ENCODE peak calls at places on chromosome 3, in nine cellular contexts. One of them, this sample, is unnamed.

GRCh38 chr3:108223928-108224327 is 1.7 kb upstream of the IFT57 start:
- DNase-seq in NT2/D1: no peak
- DNase-seq in ovary: no peak
- DNase-seq in mammary epithelial cell: no peak
- DNase-seq in neural progenitor cell: no peak
- DNase-seq in neuronal stem cell: no peak
- DNase-seq in ascending aorta: no peak
- DNase-seq in psoas muscle: no peak
- DNase-seq in sigmoid colon: no peak
- DNase-seq in this sample: no peak

GRCh38 chr3:193735850-193736249 is 142.8 kb downstream of the OPA1 start:
- DNase-seq in psoas muscle: no peak
- DNase-seq in ascending aorta: no peak
- DNase-seq in sigmoid colon: no peak
- DNase-seq in neural progenitor cell: no peak
- DNase-seq in NT2/D1: no peak
- DNase-seq in mammary epithelial cell: no peak
- DNase-seq in neuronal stem cell: no peak
- DNase-seq in ovary: no peak
- DNase-seq in this sample: no peak

GRCh38 chr3:55692295-55692957 is 205.3 kb upstream of the WNT5A start:
- DNase-seq in psoas muscle: no peak
- DNase-seq in mammary epithelial cell: peak; percentile 15
- DNase-seq in ovary: no peak
- DNase-seq in neural progenitor cell: no peak
- DNase-seq in sigmoid colon: no peak
- DNase-seq in NT2/D1: no peak
- DNase-seq in neuronal stem cell: no peak
- DNase-seq in ascending aorta: no peak
- DNase-seq in this sample: no peak

GRCh38 chr3:123085293-123085949 is 18.6 kb downstream of the PDIA5 start:
- DNase-seq in ascending aorta: no peak
- DNase-seq in neural progenitor cell: peak; percentile 28
- DNase-seq in sigmoid colon: no peak
- DNase-seq in psoas muscle: no peak
- DNase-seq in mammary epithelial cell: no peak
- DNase-seq in ovary: no peak
- DNase-seq in neuronal stem cell: no peak
- DNase-seq in NT2/D1: no peak
- DNase-seq in this sample: no peak

GRCh38 chr3:184241447-184242296 is 7.1 kb downstream of the ALG3 start:
- DNase-seq in mammary epithelial cell: no peak
- DNase-seq in NT2/D1: no peak
- DNase-seq in neuronal stem cell: no peak
- DNase-seq in sigmoid colon: no peak
- DNase-seq in neural progenitor cell: no peak
- DNase-seq in ascending aorta: no peak
- DNase-seq in ovary: peak; percentile 73
- DNase-seq in psoas muscle: no peak
- DNase-seq in this sample: no peak

GRCh38 chr3:12155264-12155663 is 3.4 kb downstream of the TIMP4 start:
- DNase-seq in NT2/D1: no peak
- DNase-seq in neuronal stem cell: no peak
- DNase-seq in psoas muscle: no peak
- DNase-seq in neural progenitor cell: no peak
- DNase-seq in ascending aorta: no peak
- DNase-seq in ovary: no peak
- DNase-seq in sigmoid colon: no peak
- DNase-seq in mammary epithelial cell: no peak
- DNase-seq in this sample: no peak

GRCh38 chr3:126151562-126152302 is 28.7 kb downstream of the ALDH1L1 start:
- DNase-seq in neural progenitor cell: no peak
- DNase-seq in ovary: no peak
- DNase-seq in psoas muscle: no peak
- DNase-seq in NT2/D1: no peak
- DNase-seq in sigmoid colon: peak; percentile 48
- DNase-seq in mammary epithelial cell: no peak
- DNase-seq in neuronal stem cell: no peak
- DNase-seq in ascending aorta: no peak
- DNase-seq in this sample: no peak

GRCh38 chr3:32856355-32856889 is 38.6 kb downstream of the TRIM71 start:
- DNase-seq in mammary epithelial cell: no peak
- DNase-seq in NT2/D1: no peak
- DNase-seq in ovary: no peak
- DNase-seq in neuronal stem cell: no peak
- DNase-seq in psoas muscle: no peak
- DNase-seq in ascending aorta: no peak
- DNase-seq in sigmoid colon: no peak
- DNase-seq in neural progenitor cell: no peak
- DNase-seq in this sample: no peak

GRCh38 chr3:146130881-146131371 is 30.1 kb downstream of the PLOD2 start:
- DNase-seq in sigmoid colon: no peak
- DNase-seq in psoas muscle: no peak
- DNase-seq in NT2/D1: no peak
- DNase-seq in neuronal stem cell: no peak
- DNase-seq in neural progenitor cell: no peak
- DNase-seq in mammary epithelial cell: no peak
- DNase-seq in ascending aorta: no peak
- DNase-seq in ovary: no peak
- DNase-seq in this sample: no peak

GRCh38 chr3:162134571-162134970 is 638.0 kb downstream of the OTOL1 start:
- DNase-seq in mammary epithelial cell: no peak
- DNase-seq in sigmoid colon: no peak
- DNase-seq in neuronal stem cell: no peak
- DNase-seq in ascending aorta: no peak
- DNase-seq in psoas muscle: no peak
- DNase-seq in neural progenitor cell: no peak
- DNase-seq in NT2/D1: no peak
- DNase-seq in ovary: no peak
- DNase-seq in this sample: no peak

GRCh38 chr3:18098960-18099587 is 326.1 kb downstream of the SATB1 start:
- DNase-seq in mammary epithelial cell: peak; percentile 95
- DNase-seq in ovary: no peak
- DNase-seq in NT2/D1: peak; percentile 75
- DNase-seq in ascending aorta: no peak
- DNase-seq in sigmoid colon: no peak
- DNase-seq in neural progenitor cell: no peak
- DNase-seq in neuronal stem cell: no peak
- DNase-seq in psoas muscle: no peak
- DNase-seq in this sample: peak; percentile 95

GRCh38 chr3:143951351-143951971 is 20.2 kb upstream of the DIPK2A start:
- DNase-seq in mammary epithelial cell: peak; percentile 28
- DNase-seq in neuronal stem cell: peak; percentile 18
- DNase-seq in ascending aorta: no peak
- DNase-seq in psoas muscle: no peak
- DNase-seq in NT2/D1: peak; percentile 27
- DNase-seq in neural progenitor cell: peak; percentile 67
- DNase-seq in sigmoid colon: no peak
- DNase-seq in ovary: peak; percentile 23
- DNase-seq in this sample: no peak

GRCh38 chr3:192514081-192514753 is 213.1 kb downstream of the FGF12 start:
- DNase-seq in ascending aorta: no peak
- DNase-seq in psoas muscle: no peak
- DNase-seq in NT2/D1: peak; percentile 52
- DNase-seq in ovary: no peak
- DNase-seq in neuronal stem cell: peak; percentile 67
- DNase-seq in sigmoid colon: no peak
- DNase-seq in mammary epithelial cell: peak; percentile 3
- DNase-seq in neural progenitor cell: peak; percentile 85
- DNase-seq in this sample: no peak

DNA sequence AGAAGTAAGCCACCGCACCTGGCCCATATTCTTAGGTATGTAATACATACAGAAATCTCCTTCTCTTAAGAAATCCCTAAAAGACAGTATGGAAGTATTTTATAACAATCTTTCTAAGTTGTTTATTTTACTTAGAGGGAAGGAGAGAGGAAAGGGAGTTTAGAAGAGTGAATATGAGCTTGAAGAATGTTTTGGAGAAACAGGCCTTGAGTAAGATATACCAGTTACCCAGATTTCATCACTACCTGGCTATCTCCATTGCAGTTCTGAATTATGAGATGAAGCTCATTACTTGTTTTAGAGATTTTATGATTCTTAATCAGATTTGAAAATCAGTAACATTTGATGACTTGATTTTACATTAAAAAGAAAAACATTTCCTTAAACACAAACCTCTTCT is 71.9 kb downstream of the DCUN1D1 start:
- DNase-seq in mammary epithelial cell: no peak
- DNase-seq in psoas muscle: no peak
- DNase-seq in NT2/D1: no peak
- DNase-seq in sigmoid colon: no peak
- DNase-seq in neural progenitor cell: no peak
- DNase-seq in neuronal stem cell: no peak
- DNase-seq in ovary: no peak
- DNase-seq in ascending aorta: no peak
- DNase-seq in this sample: no peak
- H3K36me3 ChIP-seq in mammary epithelial cell: peaks cover 12% of the 10 kb centered on the region
- H3K36me3 ChIP-seq in psoas muscle: peaks cover 3% of the 10 kb centered on the region
- H3K36me3 ChIP-seq in NT2/D1: no peaks in the 10 kb centered on the region
- H3K36me3 ChIP-seq in sigmoid colon: no peaks in the 10 kb centered on the region
- H3K36me3 ChIP-seq in neural progenitor cell: no peaks in the 10 kb centered on the region
- H3K36me3 ChIP-seq in neuronal stem cell: peaks cover 4% of the 10 kb centered on the region
- H3K36me3 ChIP-seq in ovary: no peaks in the 10 kb centered on the region
- H3K36me3 ChIP-seq in ascending aorta: peaks cover 26% of the 10 kb centered on the region
- H3K36me3 ChIP-seq in this sample: peaks cover 7% of the 10 kb centered on the region

GRCh38 chr3:72847751-72848702 is at the start of gene SHQ1:
- DNase-seq in NT2/D1: peak; percentile 90
- DNase-seq in psoas muscle: peak; percentile 96
- DNase-seq in neural progenitor cell: peak; percentile 95
- DNase-seq in ascending aorta: peak; percentile 82
- DNase-seq in sigmoid colon: peak; percentile 98
- DNase-seq in ovary: peak; percentile 97
- DNase-seq in neuronal stem cell: peak; percentile 87
- DNase-seq in mammary epithelial cell: peak; percentile 95
- DNase-seq in this sample: peak; percentile 93
- H3K4me1 ChIP-seq in NT2/D1: no peaks in the 10 kb centered on the region
- H3K4me1 ChIP-seq in psoas muscle: peaks cover 31% of the 10 kb centered on the region
- H3K4me1 ChIP-seq in neural progenitor cell: peaks cover 7% of the 10 kb centered on the region
- H3K4me1 ChIP-seq in ascending aorta: peaks cover 9% of the 10 kb centered on the region
- H3K4me1 ChIP-seq in sigmoid colon: no peaks in the 10 kb centered on the region
- H3K4me1 ChIP-seq in ovary: peaks cover 6% of the 10 kb centered on the region
- H3K4me1 ChIP-seq in neuronal stem cell: peaks cover 4% of the 10 kb centered on the region
- H3K4me1 ChIP-seq in mammary epithelial cell: peaks cover 26% of the 10 kb centered on the region
- H3K4me1 ChIP-seq in this sample: peaks cover 6% of the 10 kb centered on the region

GRCh38 chr3:136261826-136262225 is 11.7 kb downstream of the PCCB start:
- DNase-seq in sigmoid colon: no peak
- DNase-seq in ascending aorta: no peak
- DNase-seq in neural progenitor cell: no peak
- DNase-seq in neuronal stem cell: no peak
- DNase-seq in mammary epithelial cell: no peak
- DNase-seq in ovary: no peak
- DNase-seq in NT2/D1: no peak
- DNase-seq in psoas muscle: no peak
- DNase-seq in this sample: no peak
- H3K36me3 ChIP-seq in sigmoid colon: peaks cover 10% of the 10 kb centered on the region
- H3K36me3 ChIP-seq in ascending aorta: peaks cover 53% of the 10 kb centered on the region
- H3K36me3 ChIP-seq in neural progenitor cell: peaks cover 17% of the 10 kb centered on the region
- H3K36me3 ChIP-seq in neuronal stem cell: peaks cover 8% of the 10 kb centered on the region
- H3K36me3 ChIP-seq in mammary epithelial cell: peaks cover 3% of the 10 kb centered on the region
- H3K36me3 ChIP-seq in ovary: no peaks in the 10 kb centered on the region
- H3K36me3 ChIP-seq in NT2/D1: peaks cover 61% of the 10 kb centered on the region
- H3K36me3 ChIP-seq in psoas muscle: peaks cover 19% of the 10 kb centered on the region
- H3K36me3 ChIP-seq in this sample: peaks cover 20% of the 10 kb centered on the region

GRCh38 chr3:128906804-128907525 is 27.5 kb downstream of the ACAD9 start:
- DNase-seq in sigmoid colon: no peak
- DNase-seq in mammary epithelial cell: no peak
- DNase-seq in ovary: no peak
- DNase-seq in NT2/D1: no peak
- DNase-seq in psoas muscle: no peak
- DNase-seq in neuronal stem cell: no peak
- DNase-seq in neural progenitor cell: no peak
- DNase-seq in ascending aorta: no peak
- DNase-seq in this sample: no peak
- H3K4me1 ChIP-seq in sigmoid colon: no peaks in the 10 kb centered on the region
- H3K4me1 ChIP-seq in mammary epithelial cell: no peaks in the 10 kb centered on the region
- H3K4me1 ChIP-seq in ovary: no peaks in the 10 kb centered on the region
- H3K4me1 ChIP-seq in NT2/D1: no peaks in the 10 kb centered on the region
- H3K4me1 ChIP-seq in psoas muscle: no peaks in the 10 kb centered on the region
- H3K4me1 ChIP-seq in neuronal stem cell: no peaks in the 10 kb centered on the region
- H3K4me1 ChIP-seq in neural progenitor cell: no peaks in the 10 kb centered on the region
- H3K4me1 ChIP-seq in ascending aorta: no peaks in the 10 kb centered on the region
- H3K4me1 ChIP-seq in this sample: no peaks in the 10 kb centered on the region

GRCh38 chr3:63993653-63994079 is 29.6 kb downstream of the PSMD6 start:
- DNase-seq in NT2/D1: peak; percentile 75
- DNase-seq in psoas muscle: peak; percentile 55
- DNase-seq in neural progenitor cell: peak; percentile 90
- DNase-seq in ovary: peak; percentile 55
- DNase-seq in ascending aorta: peak; percentile 17
- DNase-seq in mammary epithelial cell: peak; percentile 82
- DNase-seq in sigmoid colon: peak; percentile 85
- DNase-seq in neuronal stem cell: peak; percentile 63
- DNase-seq in this sample: peak; percentile 54
- H3K36me3 ChIP-seq in NT2/D1: peaks cover 90% of the 10 kb centered on the region
- H3K36me3 ChIP-seq in psoas muscle: peaks cover 7% of the 10 kb centered on the region
- H3K36me3 ChIP-seq in neural progenitor cell: peaks cover 12% of the 10 kb centered on the region
- H3K36me3 ChIP-seq in ovary: no peaks in the 10 kb centered on the region
- H3K36me3 ChIP-seq in ascending aorta: peaks cover 66% of the 10 kb centered on the region
- H3K36me3 ChIP-seq in mammary epithelial cell: peaks cover 35% of the 10 kb centered on the region
- H3K36me3 ChIP-seq in sigmoid colon: peaks cover 50% of the 10 kb centered on the region
- H3K36me3 ChIP-seq in neuronal stem cell: peaks cover 41% of the 10 kb centered on the region
- H3K36me3 ChIP-seq in this sample: peaks cover 90% of the 10 kb centered on the region

GRCh38 chr3:51966941-51967383 is 292 bp downstream of the PCBP4 start:
- DNase-seq in sigmoid colon: no peak
- DNase-seq in neuronal stem cell: no peak
- DNase-seq in psoas muscle: no peak
- DNase-seq in mammary epithelial cell: no peak
- DNase-seq in NT2/D1: no peak
- DNase-seq in neural progenitor cell: no peak
- DNase-seq in ascending aorta: no peak
- DNase-seq in ovary: no peak
- DNase-seq in this sample: no peak
- H3K4me1 ChIP-seq in sigmoid colon: no peaks in the 10 kb centered on the region
- H3K4me1 ChIP-seq in neuronal stem cell: peaks cover 56% of the 10 kb centered on the region
- H3K4me1 ChIP-seq in psoas muscle: peaks cover 57% of the 10 kb centered on the region
- H3K4me1 ChIP-seq in mammary epithelial cell: peaks cover 19% of the 10 kb centered on the region
- H3K4me1 ChIP-seq in NT2/D1: peaks cover 52% of the 10 kb centered on the region
- H3K4me1 ChIP-seq in neural progenitor cell: peaks cover 63% of the 10 kb centered on the region
- H3K4me1 ChIP-seq in ascending aorta: peaks cover 8% of the 10 kb centered on the region
- H3K4me1 ChIP-seq in ovary: peaks cover 15% of the 10 kb centered on the region
- H3K4me1 ChIP-seq in this sample: peaks cover 54% of the 10 kb centered on the region